ENCODE peak calls at places on chromosomes 3 and 15, in five cellular contexts. One of them, this sample, is unnamed.

GRCh38 chr3:13080591-13080990 is 7.4 kb upstream of the IQSEC1 start:
- DNase-seq in natural killer cell: no peak
- DNase-seq in A549: no peak
- DNase-seq in HFFc6: no peak
- DNase-seq in Calu3: no peak
- DNase-seq in this sample: no peak

GRCh38 chr15:100115711-100116090 is 226.1 kb downstream of the ADAMTS17 start:
- DNase-seq in Calu3: no peak
- DNase-seq in A549: no peak
- DNase-seq in HFFc6: no peak
- DNase-seq in natural killer cell: no peak
- DNase-seq in this sample: no peak

GRCh38 chr3:10927551-10927950 is 65.0 kb upstream of the SLC6A1 start:
- DNase-seq in natural killer cell: no peak
- DNase-seq in A549: no peak
- DNase-seq in HFFc6: no peak
- DNase-seq in Calu3: no peak
- DNase-seq in this sample: no peak

GRCh38 chr15:93109370-93110105 is 20.5 kb upstream of the RGMA start:
- DNase-seq in A549: no peak
- DNase-seq in Calu3: no peak
- DNase-seq in HFFc6: no peak
- DNase-seq in natural killer cell: no peak
- DNase-seq in this sample: no peak

GRCh38 chr15:51161491-51162260 is 67.0 kb upstream of the TNFAIP8L3 start:
- DNase-seq in natural killer cell: no peak
- DNase-seq in HFFc6: peak
- DNase-seq in Calu3: no peak
- DNase-seq in A549: no peak
- DNase-seq in this sample: no peak

GRCh38 chr15:31147943-31148621 is 46.6 kb upstream of the TRPM1 start:
- DNase-seq in HFFc6: no peak
- DNase-seq in Calu3: no peak
- DNase-seq in natural killer cell: no peak
- DNase-seq in A549: no peak
- DNase-seq in this sample: no peak

GRCh38 chr3:19866751-19867347 is 67.2 kb downstream of the EFHB start:
- DNase-seq in natural killer cell: no peak
- DNase-seq in Calu3: peak
- DNase-seq in A549: peak
- DNase-seq in HFFc6: peak
- DNase-seq in this sample: peak

GRCh38 chr3:47979070-47979469 is 37.1 kb downstream of the MAP4 start:
- DNase-seq in A549: no peak
- DNase-seq in Calu3: no peak
- DNase-seq in natural killer cell: no peak
- DNase-seq in HFFc6: no peak
- DNase-seq in this sample: no peak

GRCh38 chr15:88621789-88622604 is 857 bp downstream of the AEN start:
- DNase-seq in A549: peak
- DNase-seq in Calu3: no peak
- DNase-seq in HFFc6: peak
- DNase-seq in natural killer cell: no peak
- DNase-seq in this sample: no peak

GRCh38 chr3:152192050-152192449 is 76.7 kb upstream of the MBNL1 start:
- DNase-seq in natural killer cell: no peak
- DNase-seq in A549: no peak
- DNase-seq in HFFc6: no peak
- DNase-seq in Calu3: no peak
- DNase-seq in this sample: no peak

GRCh38 chr15:48966595-48967301 is 3.0 kb upstream of the SHC4 start:
- DNase-seq in A549: no peak
- DNase-seq in natural killer cell: peak
- DNase-seq in Calu3: peak
- DNase-seq in HFFc6: peak
- DNase-seq in this sample: no peak

GRCh38 chr3:50213383-50213782 is 8.3 kb downstream of the SLC38A3 start:
- DNase-seq in HFFc6: no peak
- DNase-seq in A549: no peak
- DNase-seq in Calu3: no peak
- DNase-seq in natural killer cell: no peak
- DNase-seq in this sample: no peak

GRCh38 chr3:71303627-71304260 is 279.8 kb downstream of the FOXP1 start:
- DNase-seq in Calu3: no peak
- DNase-seq in HFFc6: no peak
- DNase-seq in A549: no peak
- DNase-seq in natural killer cell: no peak
- DNase-seq in this sample: no peak

GRCh38 chr15:74406992-74407705 is 26.6 kb downstream of the SEMA7A start:
- DNase-seq in A549: peak
- DNase-seq in Calu3: no peak
- DNase-seq in natural killer cell: no peak
- DNase-seq in HFFc6: peak
- DNase-seq in this sample: no peak

GRCh38 chr3:38226273-38226672 is 39.3 kb upstream of the SLC22A13 start:
- DNase-seq in A549: no peak
- DNase-seq in HFFc6: peak
- DNase-seq in natural killer cell: no peak
- DNase-seq in Calu3: no peak
- DNase-seq in this sample: no peak

GRCh38 chr15:60419752-60420151 is 22.0 kb upstream of the ANXA2 start:
- DNase-seq in natural killer cell: no peak
- DNase-seq in A549: no peak
- DNase-seq in HFFc6: peak
- DNase-seq in Calu3: no peak
- DNase-seq in this sample: no peak

GRCh38 chr3:183698318-183698731 is 728 bp downstream of the YEATS2 start:
- DNase-seq in HFFc6: peak
- DNase-seq in Calu3: peak
- DNase-seq in A549: peak
- DNase-seq in natural killer cell: peak
- DNase-seq in this sample: peak

GRCh38 chr15:86968244-86968643 is 888.6 kb downstream of the AGBL1 start:
- DNase-seq in HFFc6: no peak
- DNase-seq in natural killer cell: no peak
- DNase-seq in Calu3: no peak
- DNase-seq in A549: no peak
- DNase-seq in this sample: no peak

GRCh38 chr3:127472506-127472905 is 118.0 kb downstream of the TPRA1 start:
- DNase-seq in A549: no peak
- DNase-seq in HFFc6: no peak
- DNase-seq in natural killer cell: no peak
- DNase-seq in Calu3: no peak
- DNase-seq in this sample: no peak
- TF ChIP-seq CTCF in A549: no peak
- TF ChIP-seq CTCF in HFFc6: no peak
- TF ChIP-seq CTCF in natural killer cell: no peak
- TF ChIP-seq CTCF in Calu3: no peak
- TF ChIP-seq CTCF in this sample: no peak

GRCh38 chr3:107752202-107752990 is 229.6 kb downstream of the BBX start:
- DNase-seq in natural killer cell: no peak
- DNase-seq in A549: no peak
- DNase-seq in Calu3: peak
- DNase-seq in HFFc6: peak
- DNase-seq in this sample: peak
- TF ChIP-seq CTCF in natural killer cell: no peak
- TF ChIP-seq CTCF in A549: peak
- TF ChIP-seq CTCF in Calu3: no peak
- TF ChIP-seq CTCF in HFFc6: peak
- TF ChIP-seq CTCF in this sample: peak

DNA sequence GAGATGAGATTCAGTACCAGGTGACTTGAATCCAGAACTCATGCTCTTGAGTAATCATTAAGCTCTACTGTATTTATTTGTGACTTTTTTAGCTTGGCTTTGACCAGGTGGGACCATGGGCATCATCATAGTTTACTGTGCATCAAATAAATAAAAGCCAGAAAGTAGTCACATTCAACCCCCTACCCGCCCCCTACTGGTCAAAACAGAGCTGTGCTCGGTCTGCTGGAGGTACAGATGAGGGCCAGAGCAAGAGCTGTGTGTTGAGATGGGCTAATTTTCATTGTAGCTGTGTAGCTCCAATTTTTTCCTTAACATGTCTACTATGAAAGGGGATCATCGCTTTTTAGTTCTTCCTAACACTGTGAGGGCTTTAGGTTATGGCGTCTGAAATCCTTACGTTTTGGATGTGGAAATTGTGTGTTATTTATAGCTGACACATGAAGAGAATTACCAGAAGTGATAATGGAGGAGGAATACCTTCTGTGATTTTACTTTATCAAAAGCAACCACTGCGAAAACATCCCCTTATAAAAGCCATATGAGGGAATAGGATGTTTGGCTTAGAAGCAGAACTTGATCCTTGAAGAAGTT is 375.1 kb downstream of the PTPRG start:
- DNase-seq in HFFc6: peak
- DNase-seq in Calu3: no peak
- DNase-seq in A549: no peak
- DNase-seq in natural killer cell: no peak
- DNase-seq in this sample: peak
- TF ChIP-seq CTCF in HFFc6: peak
- TF ChIP-seq CTCF in Calu3: no peak
- TF ChIP-seq CTCF in A549: no peak
- TF ChIP-seq CTCF in natural killer cell: no peak
- TF ChIP-seq CTCF in this sample: peak

DNA sequence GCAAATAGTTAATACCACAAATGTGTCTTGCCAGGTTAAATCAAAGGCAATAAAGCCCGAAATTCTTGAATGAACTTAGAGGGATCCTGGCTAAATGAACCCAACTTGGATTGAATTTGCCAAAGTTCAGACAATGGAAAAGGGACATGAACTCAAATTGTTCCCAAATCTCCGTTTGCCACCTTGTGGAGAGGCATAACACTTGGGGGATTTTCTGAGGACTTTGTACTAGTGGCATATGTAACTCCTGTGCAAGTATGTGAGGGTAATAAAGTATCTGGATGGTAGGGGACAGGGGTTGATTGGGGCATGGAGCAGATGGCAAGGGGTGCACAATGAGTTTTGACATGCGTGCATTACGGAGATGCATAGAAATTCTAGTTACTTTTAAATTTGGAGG is 1.3 kb upstream of the TCAIM start:
- DNase-seq in Calu3: no peak
- DNase-seq in natural killer cell: no peak
- DNase-seq in HFFc6: peak
- DNase-seq in A549: no peak
- DNase-seq in this sample: no peak
- TF ChIP-seq CTCF in Calu3: no peak
- TF ChIP-seq CTCF in natural killer cell: no peak
- TF ChIP-seq CTCF in HFFc6: peak
- TF ChIP-seq CTCF in A549: no peak
- TF ChIP-seq CTCF in this sample: peak

DNA sequence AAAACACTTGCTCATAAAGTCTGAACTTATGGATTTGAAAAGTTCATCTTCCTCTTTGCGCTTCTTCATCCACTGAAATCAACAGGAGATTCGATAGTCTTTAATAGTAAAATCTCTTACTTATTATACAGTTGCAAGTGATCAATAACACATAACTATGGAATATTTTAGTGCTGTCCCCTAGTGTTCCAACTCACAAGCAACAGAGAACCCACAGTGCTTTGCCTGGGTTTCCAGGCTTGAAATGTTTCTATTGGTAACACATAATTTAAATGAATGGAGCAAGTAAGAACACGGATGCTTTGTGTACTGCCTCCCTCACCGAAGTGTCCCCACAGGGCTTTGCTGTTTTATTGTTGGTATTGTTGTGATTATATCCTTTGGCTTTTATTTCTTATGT is 93.5 kb downstream of the WDR72 start:
- DNase-seq in A549: no peak
- DNase-seq in HFFc6: no peak
- DNase-seq in Calu3: no peak
- DNase-seq in natural killer cell: no peak
- DNase-seq in this sample: no peak
- TF ChIP-seq CTCF in A549: peak
- TF ChIP-seq CTCF in HFFc6: no peak
- TF ChIP-seq CTCF in Calu3: peak
- TF ChIP-seq CTCF in natural killer cell: no peak
- TF ChIP-seq CTCF in this sample: no peak

GRCh38 chr3:73727854-73728253 is 103.1 kb upstream of the PDZRN3 start:
- DNase-seq in A549: no peak
- DNase-seq in Calu3: no peak
- DNase-seq in HFFc6: no peak
- DNase-seq in natural killer cell: no peak
- DNase-seq in this sample: no peak
- TF ChIP-seq CTCF in A549: no peak
- TF ChIP-seq CTCF in Calu3: no peak
- TF ChIP-seq CTCF in HFFc6: no peak
- TF ChIP-seq CTCF in natural killer cell: no peak
- TF ChIP-seq CTCF in this sample: no peak

DNA sequence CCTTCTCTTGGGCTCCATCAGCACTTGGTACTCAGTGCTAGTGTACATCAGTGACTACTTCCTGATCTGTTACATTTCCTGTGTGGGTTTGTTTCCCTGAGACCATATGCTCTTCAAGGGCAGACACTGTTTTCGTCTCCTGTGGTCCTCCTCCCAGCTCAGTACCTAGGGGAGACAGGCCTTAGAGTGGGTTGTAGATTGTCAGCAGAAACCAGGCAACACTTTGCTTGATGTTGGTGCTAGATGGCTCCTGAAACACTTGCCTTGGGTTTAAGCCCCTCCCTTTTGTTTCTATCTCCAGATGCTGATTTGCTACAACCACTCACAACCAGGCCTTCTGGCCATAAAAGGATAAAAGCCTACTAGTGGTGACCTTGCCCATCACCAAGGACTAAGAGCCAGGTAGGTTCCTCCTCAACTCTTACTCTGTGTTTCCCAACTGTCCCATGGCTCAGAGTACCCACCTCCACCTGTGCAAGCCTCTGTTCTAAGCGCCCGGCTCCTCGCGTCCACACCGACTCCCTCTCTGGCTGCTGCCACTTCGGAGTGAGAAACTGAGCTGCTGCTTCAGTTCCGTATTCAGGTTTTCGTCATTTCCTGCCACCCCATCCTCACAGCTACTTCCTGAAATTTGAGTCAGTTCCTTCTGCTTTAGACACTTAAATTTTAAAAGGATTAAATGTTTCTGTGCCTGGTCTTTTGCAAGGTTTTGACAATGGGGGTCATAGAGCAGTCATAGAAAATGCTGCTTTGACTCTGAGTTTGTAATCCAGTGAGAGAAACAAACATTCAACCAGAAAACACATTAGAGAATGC is at the start of gene HCLS1:
- DNase-seq in Calu3: no peak
- DNase-seq in A549: no peak
- DNase-seq in natural killer cell: peak
- DNase-seq in HFFc6: no peak
- DNase-seq in this sample: peak
- TF ChIP-seq CTCF in Calu3: no peak
- TF ChIP-seq CTCF in A549: no peak
- TF ChIP-seq CTCF in natural killer cell: no peak
- TF ChIP-seq CTCF in HFFc6: no peak
- TF ChIP-seq CTCF in this sample: no peak

GRCh38 chr3:131142580-131142979 is 115.9 kb downstream of the NEK11 start:
- DNase-seq in Calu3: no peak
- DNase-seq in natural killer cell: no peak
- DNase-seq in A549: no peak
- DNase-seq in HFFc6: peak
- DNase-seq in this sample: no peak
- TF ChIP-seq CTCF in Calu3: no peak
- TF ChIP-seq CTCF in natural killer cell: no peak
- TF ChIP-seq CTCF in A549: no peak
- TF ChIP-seq CTCF in HFFc6: peak
- TF ChIP-seq CTCF in this sample: no peak

GRCh38 chr15:80323285-80323684 is 71.3 kb upstream of the CTXND1 start:
- DNase-seq in A549: no peak
- DNase-seq in HFFc6: no peak
- DNase-seq in natural killer cell: no peak
- DNase-seq in Calu3: no peak
- DNase-seq in this sample: no peak
- TF ChIP-seq CTCF in A549: peak
- TF ChIP-seq CTCF in HFFc6: peak
- TF ChIP-seq CTCF in natural killer cell: no peak
- TF ChIP-seq CTCF in Calu3: peak
- TF ChIP-seq CTCF in this sample: no peak